ENCODE peak calls at places on chromosomes 7 and 10, in ten cellular contexts. One of them, this sample, is unnamed.

GRCh38 chr10:104440221-104440620 is 86.6 kb downstream of the CFAP58 start:
- DNase-seq in left colon: no peak
- DNase-seq in lung: no peak
- DNase-seq in AML-193: no peak
- DNase-seq in naive B cell: no peak
- DNase-seq in C1 segment of cervical spinal cord: no peak
- DNase-seq in stimulated activated CD4-positive, alpha-beta T cell treated with anti-CD3 and anti-CD28 coated beads, Interleukin-4, amount 100 ng/mL, for 24 hours: no peak
- DNase-seq in cardiac muscle cell: no peak
- DNase-seq in thoracic aorta: no peak
- DNase-seq in putamen: no peak
- DNase-seq in this sample: no peak

GRCh38 chr10:22486431-22486830 is 141.1 kb downstream of the SPAG6 start:
- DNase-seq in lung: no peak
- DNase-seq in C1 segment of cervical spinal cord: no peak
- DNase-seq in thoracic aorta: no peak
- DNase-seq in AML-193: no peak
- DNase-seq in cardiac muscle cell: no peak
- DNase-seq in left colon: no peak
- DNase-seq in stimulated activated CD4-positive, alpha-beta T cell treated with anti-CD3 and anti-CD28 coated beads, Interleukin-4, amount 100 ng/mL, for 24 hours: no peak
- DNase-seq in putamen: no peak
- DNase-seq in naive B cell: no peak
- DNase-seq in this sample: no peak

GRCh38 chr10:123863721-123864432 is 27.7 kb downstream of the CPXM2 start:
- DNase-seq in cardiac muscle cell: no peak
- DNase-seq in C1 segment of cervical spinal cord: no peak
- DNase-seq in thoracic aorta: no peak
- DNase-seq in left colon: no peak
- DNase-seq in lung: no peak
- DNase-seq in naive B cell: no peak
- DNase-seq in AML-193: no peak
- DNase-seq in stimulated activated CD4-positive, alpha-beta T cell treated with anti-CD3 and anti-CD28 coated beads, Interleukin-4, amount 100 ng/mL, for 24 hours: no peak
- DNase-seq in putamen: no peak
- DNase-seq in this sample: no peak

GRCh38 chr10:12697741-12698140 is 303.8 kb downstream of the CCDC3 start:
- DNase-seq in C1 segment of cervical spinal cord: no peak
- DNase-seq in putamen: no peak
- DNase-seq in stimulated activated CD4-positive, alpha-beta T cell treated with anti-CD3 and anti-CD28 coated beads, Interleukin-4, amount 100 ng/mL, for 24 hours: no peak
- DNase-seq in left colon: no peak
- DNase-seq in AML-193: no peak
- DNase-seq in thoracic aorta: no peak
- DNase-seq in cardiac muscle cell: peak; percentile 5
- DNase-seq in lung: no peak
- DNase-seq in naive B cell: no peak
- DNase-seq in this sample: no peak

GRCh38 chr7:130290745-130291144 is 2.2 kb upstream of the CPA4 start:
- DNase-seq in cardiac muscle cell: no peak
- DNase-seq in stimulated activated CD4-positive, alpha-beta T cell treated with anti-CD3 and anti-CD28 coated beads, Interleukin-4, amount 100 ng/mL, for 24 hours: no peak
- DNase-seq in putamen: no peak
- DNase-seq in left colon: no peak
- DNase-seq in naive B cell: no peak
- DNase-seq in thoracic aorta: no peak
- DNase-seq in lung: no peak
- DNase-seq in C1 segment of cervical spinal cord: no peak
- DNase-seq in AML-193: no peak
- DNase-seq in this sample: no peak

GRCh38 chr10:71308244-71308643 is 10.8 kb upstream of the SLC29A3 start:
- DNase-seq in thoracic aorta: no peak
- DNase-seq in left colon: no peak
- DNase-seq in cardiac muscle cell: no peak
- DNase-seq in lung: no peak
- DNase-seq in putamen: no peak
- DNase-seq in naive B cell: no peak
- DNase-seq in stimulated activated CD4-positive, alpha-beta T cell treated with anti-CD3 and anti-CD28 coated beads, Interleukin-4, amount 100 ng/mL, for 24 hours: no peak
- DNase-seq in AML-193: no peak
- DNase-seq in C1 segment of cervical spinal cord: no peak
- DNase-seq in this sample: no peak

GRCh38 chr7:42597296-42597695 is 314.6 kb downstream of the C7orf25 start:
- DNase-seq in AML-193: no peak
- DNase-seq in C1 segment of cervical spinal cord: no peak
- DNase-seq in lung: no peak
- DNase-seq in naive B cell: no peak
- DNase-seq in putamen: no peak
- DNase-seq in thoracic aorta: no peak
- DNase-seq in left colon: no peak
- DNase-seq in stimulated activated CD4-positive, alpha-beta T cell treated with anti-CD3 and anti-CD28 coated beads, Interleukin-4, amount 100 ng/mL, for 24 hours: no peak
- DNase-seq in cardiac muscle cell: no peak
- DNase-seq in this sample: no peak

GRCh38 chr10:125068406-125068805 is 92.0 kb downstream of the CTBP2 start:
- DNase-seq in stimulated activated CD4-positive, alpha-beta T cell treated with anti-CD3 and anti-CD28 coated beads, Interleukin-4, amount 100 ng/mL, for 24 hours: no peak
- DNase-seq in AML-193: no peak
- DNase-seq in lung: no peak
- DNase-seq in cardiac muscle cell: no peak
- DNase-seq in thoracic aorta: no peak
- DNase-seq in naive B cell: no peak
- DNase-seq in putamen: no peak
- DNase-seq in C1 segment of cervical spinal cord: no peak
- DNase-seq in left colon: peak; percentile 61
- DNase-seq in this sample: no peak

GRCh38 chr7:20346577-20346976 is 15.9 kb downstream of the ITGB8 start:
- DNase-seq in lung: no peak
- DNase-seq in C1 segment of cervical spinal cord: no peak
- DNase-seq in thoracic aorta: no peak
- DNase-seq in stimulated activated CD4-positive, alpha-beta T cell treated with anti-CD3 and anti-CD28 coated beads, Interleukin-4, amount 100 ng/mL, for 24 hours: no peak
- DNase-seq in left colon: no peak
- DNase-seq in AML-193: no peak
- DNase-seq in putamen: no peak
- DNase-seq in cardiac muscle cell: no peak
- DNase-seq in naive B cell: no peak
- DNase-seq in this sample: no peak

GRCh38 chr10:72682626-72683025 is 9.3 kb upstream of the MCU start:
- DNase-seq in lung: no peak
- DNase-seq in C1 segment of cervical spinal cord: no peak
- DNase-seq in cardiac muscle cell: no peak
- DNase-seq in stimulated activated CD4-positive, alpha-beta T cell treated with anti-CD3 and anti-CD28 coated beads, Interleukin-4, amount 100 ng/mL, for 24 hours: no peak
- DNase-seq in putamen: no peak
- DNase-seq in naive B cell: no peak
- DNase-seq in AML-193: no peak
- DNase-seq in thoracic aorta: no peak
- DNase-seq in left colon: no peak
- DNase-seq in this sample: no peak

GRCh38 chr7:139706837-139707236 is 71.0 kb downstream of the HIPK2 start:
- DNase-seq in C1 segment of cervical spinal cord: no peak
- DNase-seq in lung: no peak
- DNase-seq in putamen: no peak
- DNase-seq in cardiac muscle cell: no peak
- DNase-seq in AML-193: no peak
- DNase-seq in naive B cell: no peak
- DNase-seq in thoracic aorta: no peak
- DNase-seq in left colon: no peak
- DNase-seq in stimulated activated CD4-positive, alpha-beta T cell treated with anti-CD3 and anti-CD28 coated beads, Interleukin-4, amount 100 ng/mL, for 24 hours: no peak
- DNase-seq in this sample: no peak

GRCh38 chr10:132198068-132198370 is 11.3 kb downstream of the DPYSL4 start:
- DNase-seq in C1 segment of cervical spinal cord: no peak
- DNase-seq in cardiac muscle cell: no peak
- DNase-seq in left colon: no peak
- DNase-seq in putamen: no peak
- DNase-seq in naive B cell: no peak
- DNase-seq in thoracic aorta: no peak
- DNase-seq in stimulated activated CD4-positive, alpha-beta T cell treated with anti-CD3 and anti-CD28 coated beads, Interleukin-4, amount 100 ng/mL, for 24 hours: no peak
- DNase-seq in AML-193: no peak
- DNase-seq in lung: no peak
- DNase-seq in this sample: no peak

This sample was measured in NCI-H82.